ENCODE peak calls at places on chromosome 19, in eight cellular contexts. L is COR-L47, C is NCI-H345, W is colonic mucosa, P is NCI-H2081, O is skeletal muscle cell, V is breast epithelium, K is HS-5. T is an unnamed sample.
A peak's percentile ranks its signal among the peaks of the same experiment; 100 is the strongest.

GRCh38 chr19:35882074-35882832 is 13.9 kb downstream of the APLP1 start:
- DNase-seq in L (peak; percentile 73), C (peak; percentile 90), W (peak; percentile 62), P (peak; percentile 65), O (peak; percentile 51), V (no peak), K (peak; percentile 49), T (peak; percentile 34)

GRCh38 chr19:32053366-32053765 is 292.0 kb upstream of the ZNF507 start:
- DNase-seq in L (no peak), C (no peak), W (no peak), P (no peak), O (no peak), V (no peak), K (no peak), T (no peak)

GRCh38 chr19:10102787-10103236 is 334 bp upstream of the ANGPTL6 start:
- DNase-seq in L (no peak), C (no peak), W (no peak), P (no peak), O (no peak), V (no peak), K (no peak), T (no peak)

GRCh38 chr19:47176627-47177090 is 46.0 kb downstream of the SAE1 start:
- DNase-seq in L (no peak), C (no peak), W (no peak), P (no peak), O (peak; percentile 74), V (no peak), K (peak; percentile 64), T (no peak)

GRCh38 chr19:44762033-44762432 is 13.5 kb downstream of the BCL3 start:
- DNase-seq in L (no peak), C (no peak), W (no peak), P (no peak), O (no peak), V (no peak), K (no peak), T (no peak)

GRCh38 chr19:32642771-32643170 is 32.2 kb downstream of the ANKRD27 start:
- DNase-seq in L (no peak), C (no peak), W (no peak), P (no peak), O (no peak), V (no peak), K (no peak), T (no peak)

GRCh38 chr19:33306853-33307792 is 4.8 kb upstream of the CEBPA start:
- DNase-seq in L (no peak), C (no peak), W (no peak), P (no peak), O (no peak), V (no peak), K (no peak), T (peak; percentile 68)

GRCh38 chr19:46192990-46193650 is 36.4 kb upstream of the IGFL1 start:
- DNase-seq in L (no peak), C (no peak), W (peak; percentile 20), P (no peak), O (peak; percentile 35), V (peak; percentile 65), K (peak; percentile 40), T (no peak)

GRCh38 chr19:932647-933552 is 7.1 kb downstream of the ARID3A start:
- DNase-seq in L (no peak), C (no peak), W (peak; percentile 61), P (no peak), O (peak; percentile 54), V (no peak), K (peak; percentile 60), T (no peak)

GRCh38 chr19:29171525-29171924 is 41.4 kb downstream of the UQCRFS1 start:
- DNase-seq in L (no peak), C (no peak), W (no peak), P (no peak), O (no peak), V (no peak), K (no peak), T (no peak)

GRCh38 chr19:53102186-53102585 is 1.0 kb downstream of the ZNF160 start:
- DNase-seq in L (no peak), C (no peak), W (no peak), P (peak; percentile 2), O (no peak), V (no peak), K (no peak), T (no peak)

GRCh38 chr19:42140125-42140754 is 8.0 kb upstream of the POU2F2 start:
- DNase-seq in L (no peak), C (no peak), W (peak; percentile 29), P (no peak), O (peak; percentile 38), V (no peak), K (no peak), T (peak; percentile 74)

GRCh38 chr19:29010276-29010675 is 202.7 kb downstream of the UQCRFS1 start:
- DNase-seq in L (no peak), C (no peak), W (no peak), P (no peak), O (no peak), V (no peak), K (no peak), T (no peak)

GRCh38 chr19:8601796-8602195 is 8.7 kb downstream of the ADAMTS10 start:
- DNase-seq in L (no peak), C (no peak), W (no peak), P (no peak), O (no peak), V (no peak), K (no peak), T (no peak)

GRCh38 chr19:12841094-12841493 is 2.8 kb downstream of the MAST1 start:
- DNase-seq in L (no peak), C (no peak), W (no peak), P (no peak), O (no peak), V (no peak), K (no peak), T (peak; percentile 23)

GRCh38 chr19:45485301-45486077 is 11.4 kb downstream of the RTN2 start:
- DNase-seq in L (peak; percentile 96), C (peak; percentile 95), W (peak; percentile 99), P (peak; percentile 95), O (peak; percentile 77), V (peak; percentile 98), K (peak; percentile 80), T (no peak)

GRCh38 chr19:15379996-15380647 is 535 bp upstream of the AKAP8 start:
- DNase-seq in L (peak; percentile 43), C (peak; percentile 65), W (peak; percentile 69), P (peak; percentile 41), O (no peak), V (peak; percentile 70), K (peak; percentile 20), T (peak; percentile 85)

GRCh38 chr19:29505034-29505824 is 20.6 kb upstream of the VSTM2B start:
- DNase-seq in L (no peak), C (no peak), W (no peak), P (no peak), O (no peak), V (no peak), K (no peak), T (no peak)

GRCh38 chr19:49858591-49858985 is 7.6 kb downstream of the PTOV1 start:
- DNase-seq in L (no peak), C (no peak), W (no peak), P (no peak), O (no peak), V (no peak), K (no peak), T (no peak)

GRCh38 chr19:682678-683320 is 6.6 kb downstream of the FSTL3 start:
- DNase-seq in L (no peak), C (no peak), W (no peak), P (no peak), O (no peak), V (no peak), K (no peak), T (no peak)

GRCh38 chr19:3466630-3467029 is 13.7 kb downstream of the SMIM24 start:
- DNase-seq in L (no peak), C (no peak), W (no peak), P (no peak), O (no peak), V (peak; percentile 88), K (no peak), T (no peak)

GRCh38 chr19:58450836-58451357 is 525 bp upstream of the ZNF324B start:
- DNase-seq in L (peak; percentile 60), C (no peak), W (peak; percentile 68), P (peak; percentile 72), O (no peak), V (no peak), K (no peak), T (no peak)

GRCh38 chr19:31905980-31906948 is 439.1 kb upstream of the ZNF507 start:
- DNase-seq in L (no peak), C (no peak), W (no peak), P (no peak), O (no peak), V (no peak), K (no peak), T (no peak)

GRCh38 chr19:13269348-13269747 is 119.1 kb downstream of the IER2 start:
- DNase-seq in L (no peak), C (no peak), W (no peak), P (no peak), O (no peak), V (no peak), K (no peak), T (no peak)

GRCh38 chr19:28581468-28581770 is 631.5 kb downstream of the UQCRFS1 start:
- DNase-seq in L (no peak), C (no peak), W (no peak), P (no peak), O (no peak), V (no peak), K (no peak), T (no peak)

GRCh38 chr19:43984687-43985000 is 656 bp downstream of the ZNF155 start:
- DNase-seq in L (no peak), C (no peak), W (peak; percentile 25), P (no peak), O (no peak), V (no peak), K (no peak), T (no peak)

GRCh38 chr19:15292847-15293582 is 39.3 kb downstream of the BRD4 start:
- DNase-seq in L (no peak), C (no peak), W (no peak), P (peak; percentile 57), O (no peak), V (no peak), K (no peak), T (no peak)

GRCh38 chr19:19654441-19654840 is 9.0 kb downstream of the ATP13A1 start:
- DNase-seq in L (no peak), C (no peak), W (no peak), P (no peak), O (no peak), V (no peak), K (no peak), T (no peak)

GRCh38 chr19:40862785-40863184 is 12.5 kb upstream of the CYP2A6 start:
- DNase-seq in L (no peak), C (no peak), W (no peak), P (no peak), O (peak; percentile 24), V (no peak), K (peak; percentile 13), T (no peak)

GRCh38 chr19:49591731-49592485 is 926 bp downstream of the PRR12 start:
- DNase-seq in L (peak; percentile 45), C (peak; percentile 57), W (peak; percentile 70), P (peak; percentile 51), O (no peak), V (peak; percentile 37), K (no peak), T (peak; percentile 67)

GRCh38 chr19:39403331-39404312 is 3.0 kb upstream of the ZFP36 start:
- DNase-seq in L (peak; percentile 82), C (no peak), W (peak; percentile 97), P (no peak), O (peak; percentile 98), V (peak; percentile 100), K (peak; percentile 98), T (peak; percentile 96)

GRCh38 chr19:20664917-20665781 is 3.8 kb upstream of the ZNF626 start:
- DNase-seq in L (no peak), C (no peak), W (peak; percentile 16), P (no peak), O (no peak), V (no peak), K (no peak), T (no peak)

GRCh38 chr19:3224346-3225325 is at the start of gene CELF5:
- DNase-seq in L (peak; percentile 37), C (peak; percentile 72), W (peak; percentile 40), P (peak; percentile 27), O (no peak), V (peak; percentile 20), K (no peak), T (peak; percentile 57)

GRCh38 chr19:55075366-55075998 is at the start of gene EPS8L1:
- DNase-seq in L (no peak), C (no peak), W (peak; percentile 87), P (no peak), O (no peak), V (peak; percentile 76), K (no peak), T (peak; percentile 67)